ENCODE peak calls at places on chromosomes 16 and 17, in four cellular contexts. V is K562, X is GM12878, J is HepG2. W is an unnamed sample.

GRCh38 chr16:2194852-2195315 is 1.5 kb downstream of the CASKIN1 start:
- DNase-seq in X (peak), V (peak), J (peak), W (peak)

GRCh38 chr17:19714542-19715411 is 1.6 kb downstream of the SLC47A2 start:
- DNase-seq in J (no peak), V (no peak), X (no peak), W (no peak)

GRCh38 chr16:68889508-68890150 is 46.3 kb downstream of the TANGO6 start:
- DNase-seq in J (peak), V (no peak), X (no peak), W (no peak)

GRCh38 chr17:8151120-8151640 is 1.0 kb downstream of the PER1 start:
- DNase-seq in X (no peak), J (no peak), V (peak), W (peak)

GRCh38 chr16:57622361-57623250 is 5.8 kb upstream of the ADGRG1 start:
- DNase-seq in X (no peak), V (no peak), J (peak), W (no peak)

GRCh38 chr17:43880420-43880991 is 26.8 kb downstream of the MPP2 start:
- DNase-seq in X (no peak), V (peak), J (peak), W (peak)

GRCh38 chr16:11207646-11208045 is 48.4 kb downstream of the SOCS1 start:
- DNase-seq in X (no peak), J (no peak), V (peak), W (no peak)

GRCh38 chr16:66240996-66241395 is 125.5 kb upstream of the CDH5 start:
- DNase-seq in V (no peak), J (no peak), X (no peak), W (no peak)

GRCh38 chr17:47305302-47305923 is 18.3 kb upstream of the EFCAB13 start:
- DNase-seq in V (no peak), X (no peak), J (peak), W (no peak)

GRCh38 chr17:15498107-15498506 is 30.7 kb upstream of the CDRT4 start:
- DNase-seq in X (no peak), J (no peak), V (peak), W (peak)

GRCh38 chr16:19396555-19397011 is 21.1 kb upstream of the TMC5 start:
- DNase-seq in V (no peak), X (no peak), J (no peak), W (no peak)

GRCh38 chr16:2422123-2422867 is 7.0 kb upstream of the CCNF start:
- DNase-seq in X (no peak), V (no peak), J (no peak), W (no peak)

GRCh38 chr16:19835989-19836421 is 48.6 kb downstream of the GPRC5B start:
- DNase-seq in J (no peak), X (no peak), V (no peak), W (no peak)

GRCh38 chr17:18191071-18191667 is 7.5 kb downstream of the ALKBH5 start:
- DNase-seq in V (no peak), X (no peak), J (peak), W (no peak)

GRCh38 chr17:47072881-47073280 is 93.8 kb upstream of the RPRML start:
- DNase-seq in X (no peak), V (no peak), J (no peak), W (no peak)

GRCh38 chr17:47611372-47612350 is 38.1 kb upstream of the KPNB1 start:
- DNase-seq in V (no peak), J (no peak), X (no peak), W (no peak)

GRCh38 chr16:87499189-87499486 is 6.3 kb upstream of the ZCCHC14 start:
- DNase-seq in J (no peak), V (no peak), X (no peak), W (no peak)

GRCh38 chr17:44828919-44829557 is 1.0 kb downstream of the GJC1 start:
- DNase-seq in X (no peak), J (no peak), V (no peak), W (no peak)

GRCh38 chr17:44309472-44309871 is 1.1 kb downstream of the RUNDC3A start:
- DNase-seq in V (peak), X (no peak), J (no peak), W (no peak)

GRCh38 chr17:80498242-80498919 is 22.0 kb upstream of the NPTX1 start:
- DNase-seq in V (no peak), X (no peak), J (peak), W (no peak)

GRCh38 chr17:72349011-72349410 is 228.2 kb downstream of the SOX9 start:
- DNase-seq in V (no peak), X (no peak), J (no peak), W (no peak)

GRCh38 chr16:22736791-22737190 is 77.2 kb upstream of the HS3ST2 start:
- DNase-seq in J (no peak), V (no peak), X (no peak), W (no peak)

GRCh38 chr17:5837055-5837491 is 233.1 kb upstream of the WSCD1 start:
- DNase-seq in X (no peak), J (peak), V (no peak), W (no peak)

GRCh38 chr16:62041401-62041800 is 5.2 kb upstream of the CDH8 start:
- DNase-seq in J (peak), V (no peak), X (no peak), W (peak)

GRCh38 chr17:40415390-40415789 is 2.3 kb downstream of the TOP2A start:
- DNase-seq in V (peak), X (no peak), J (peak), W (no peak)

DNA sequence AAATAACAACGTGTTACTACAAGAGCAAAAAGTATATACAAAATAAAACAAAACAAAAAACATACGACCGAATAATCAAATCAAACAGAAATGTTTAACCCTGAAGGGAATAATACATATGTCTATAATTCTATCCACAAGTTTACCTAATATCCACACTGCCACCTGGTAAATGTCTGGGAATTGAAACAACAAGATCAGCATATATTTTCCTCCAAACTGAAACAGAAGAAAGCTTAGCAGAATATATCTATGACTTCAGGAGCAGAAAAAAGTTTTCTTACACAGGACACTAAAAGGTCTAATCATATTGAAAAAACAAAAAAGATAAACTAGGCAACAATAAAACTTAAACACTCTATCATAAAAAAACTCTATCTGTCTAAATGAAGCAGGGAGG is 404.0 kb downstream of the CDH11 start:
- DNase-seq in X (no peak), V (no peak), J (no peak), W (no peak)
- TF ChIP-seq FOXK2 in X (no peak), V (no peak), J (no peak), W (no peak)

DNA sequence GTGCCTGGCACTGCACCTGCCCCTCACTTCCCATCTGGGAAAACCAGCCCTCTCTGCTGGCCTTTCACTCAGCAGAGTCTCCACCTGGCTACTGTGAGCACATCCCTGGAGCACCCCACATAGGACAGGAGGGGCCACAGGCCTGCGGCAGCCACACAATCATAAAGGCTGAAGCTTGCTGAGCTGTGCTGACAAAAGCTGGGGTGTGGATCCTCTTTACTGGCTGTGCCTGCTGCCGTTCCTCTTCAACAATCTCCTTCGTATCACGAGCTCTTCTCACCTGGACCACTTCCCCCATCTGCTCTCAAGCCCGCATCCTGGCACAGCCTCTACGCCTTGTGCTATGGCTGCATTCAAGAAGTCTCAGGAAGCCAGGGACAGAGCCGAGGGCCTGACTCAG is 86.1 kb downstream of the ZNF778 start:
- DNase-seq in X (no peak), J (no peak), V (no peak), W (no peak)
- TF ChIP-seq FOXK2 in X (no peak), J (no peak), V (no peak), W (no peak)

DNA sequence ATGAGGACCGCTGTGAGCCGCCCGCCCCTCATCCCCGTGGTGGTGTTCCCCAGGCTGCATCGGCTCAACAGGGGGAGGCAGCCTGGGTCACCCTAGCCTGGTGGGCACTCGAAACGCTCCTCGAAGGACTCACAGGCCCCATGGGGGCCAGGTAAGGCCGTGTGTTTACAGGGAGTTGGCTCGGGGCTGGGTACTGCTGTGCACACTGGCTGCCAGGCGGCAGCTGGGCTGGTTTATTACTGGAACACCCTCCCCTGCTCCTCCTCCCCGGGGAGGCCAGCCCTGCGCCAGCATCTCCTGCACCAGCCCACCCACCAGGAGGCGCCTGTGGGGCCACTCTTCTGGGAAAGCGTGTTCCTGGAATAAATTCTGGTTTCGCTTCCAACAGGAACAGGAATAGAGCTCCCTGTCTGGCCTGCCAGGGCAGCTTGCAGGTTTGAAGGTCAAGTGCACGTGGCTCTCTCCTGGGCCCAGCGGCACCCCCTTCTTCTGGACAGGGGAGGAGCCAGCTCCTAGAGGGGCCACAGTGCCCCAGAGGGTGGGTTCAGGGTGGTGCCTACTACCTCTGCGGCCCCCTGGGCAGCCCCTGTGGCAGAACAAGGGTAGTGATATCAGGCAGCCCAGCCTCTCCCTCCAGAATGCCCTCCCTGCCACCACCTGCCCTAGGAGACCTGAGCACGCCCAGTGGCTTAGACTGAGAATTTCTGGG is 11.3 kb downstream of the MCRIP1 start:
- DNase-seq in X (no peak), V (peak), J (peak), W (peak)
- TF ChIP-seq FOXK2 in X (no peak), V (peak), J (no peak), W (no peak)

GRCh38 chr16:27470567-27471431 is 68.8 kb downstream of the IL21R start:
- DNase-seq in V (peak), J (peak), X (no peak), W (no peak)

GRCh38 chr16:27472091-27473020 is 70.4 kb downstream of the IL21R start:
- DNase-seq in J (no peak), V (no peak), X (no peak), W (no peak)

GRCh38 chr16:27471661-27472060 is 69.7 kb downstream of the IL21R start:
- DNase-seq in J (no peak), X (no peak), V (no peak), W (no peak)

GRCh38 chr16:27465483-27465879 is 63.5 kb downstream of the IL21R start:
- DNase-seq in X (no peak), V (no peak), J (no peak), W (no peak)

DNA sequence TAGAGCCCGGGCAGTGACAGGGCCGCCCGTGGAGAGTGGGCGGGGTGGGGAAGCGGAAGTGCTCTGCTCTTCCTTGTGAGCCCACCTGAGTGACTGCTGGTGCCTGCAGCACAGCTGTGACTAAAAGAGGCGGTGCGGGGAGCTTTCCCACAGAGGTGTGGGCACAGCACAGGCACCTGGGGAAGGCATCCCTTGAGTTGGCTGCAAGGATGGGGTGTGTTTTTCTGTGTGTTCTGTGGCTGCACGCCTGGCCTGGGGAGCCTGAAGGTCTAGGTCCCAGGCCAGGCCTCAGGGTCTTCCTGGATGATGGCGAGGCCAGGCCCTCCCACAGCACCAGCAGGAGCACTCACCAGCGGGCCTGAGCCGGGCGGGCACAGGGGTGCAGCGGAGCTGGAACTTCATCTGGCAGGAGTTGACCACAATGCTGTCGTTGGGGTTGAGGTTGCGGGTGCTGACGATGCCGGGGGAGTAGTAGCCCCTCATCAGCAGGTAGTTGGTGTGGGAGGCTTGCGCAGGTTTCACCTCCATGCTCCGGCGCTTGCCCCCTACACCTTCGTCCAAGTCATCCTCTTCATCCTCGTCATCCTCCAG is 67.1 kb downstream of the IL21R start:
- DNase-seq in X (no peak), J (no peak), V (no peak), W (no peak)
- TF ChIP-seq FOXK2 in X (no peak), J (no peak), V (no peak), W (no peak)

GRCh38 chr16:26860506-26860905 is 206.2 kb upstream of the C16orf82 start:
- DNase-seq in X (no peak), V (no peak), J (no peak), W (no peak)
- TF ChIP-seq FOXK2 in X (no peak), V (no peak), J (no peak), W (no peak)

DNA sequence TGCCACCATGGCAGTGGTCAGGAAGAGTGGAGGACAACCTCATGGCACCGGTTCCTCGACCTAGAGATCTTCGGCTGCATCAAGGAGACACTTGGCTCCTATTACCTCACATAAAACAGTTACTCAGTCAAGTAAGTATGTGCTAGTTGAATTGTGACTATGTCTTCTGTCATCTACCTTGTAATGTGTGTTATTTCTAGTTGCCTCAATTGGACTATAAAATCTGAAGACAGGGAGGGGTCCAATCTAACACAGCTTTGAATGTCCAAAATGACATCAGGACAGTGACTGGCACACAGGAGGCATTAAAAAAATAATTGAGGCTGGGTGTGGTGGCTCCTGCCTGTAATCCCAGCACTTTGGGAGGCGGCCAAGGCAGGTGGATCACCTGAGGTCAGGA is 17.2 kb downstream of the C16orf86 start:
- DNase-seq in X (no peak), V (no peak), J (no peak), W (no peak)
- TF ChIP-seq FOXK2 in X (no peak), V (no peak), J (no peak), W (no peak)

DNA sequence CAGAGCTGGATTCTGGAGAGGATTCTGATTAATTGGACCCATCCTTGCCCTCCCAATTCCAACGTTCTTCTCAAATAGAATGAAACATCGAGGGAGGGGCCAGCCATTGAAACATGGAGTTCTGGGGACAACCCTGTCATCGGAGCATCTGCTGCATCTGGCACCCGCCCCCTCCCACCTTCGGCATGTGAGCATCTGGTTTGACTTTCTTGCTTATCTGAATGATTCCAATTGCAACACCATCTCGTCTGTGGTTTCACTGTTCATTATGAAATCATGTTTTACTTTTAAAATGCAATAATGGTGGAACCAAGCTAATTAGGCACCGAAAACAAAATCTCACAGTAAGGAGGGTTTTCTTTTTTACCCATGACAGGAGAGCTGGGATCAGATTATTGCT is 190.5 kb upstream of the FOXF1 start:
- DNase-seq in V (no peak), J (no peak), X (no peak), W (no peak)
- TF ChIP-seq FOXK2 in V (no peak), J (no peak), X (no peak), W (no peak)

W was measured in HEK293T.